ENCODE peak calls at places on chromosomes 12 and 14, in five cellular contexts. M, N, D, U and P are unnamed samples.

GRCh38 chr12:70002912-70003255 is 177.9 kb downstream of the MYRFL start:
- DNase-seq in M (no peak), N (no peak), D (no peak), U (no peak), P (no peak)

GRCh38 chr12:12182926-12183325 is 83.9 kb downstream of the LRP6 start:
- DNase-seq in M (no peak), N (peak; percentile 86), D (no peak), U (no peak), P (no peak)

GRCh38 chr12:89506050-89506449 is 18.5 kb downstream of the GALNT4 start:
- DNase-seq in M (no peak), N (no peak), D (no peak), U (no peak), P (no peak)

GRCh38 chr12:112599871-112600270 is 181.1 kb downstream of the PTPN11 start:
- DNase-seq in M (no peak), N (no peak), D (no peak), U (no peak), P (no peak)

GRCh38 chr12:65620026-65620425 is 204.3 kb upstream of the HMGA2 start:
- DNase-seq in M (no peak), N (peak; percentile 77), D (no peak), U (no peak), P (no peak)

GRCh38 chr14:99734406-99735051 is 50.4 kb downstream of the CYP46A1 start:
- DNase-seq in M (no peak), N (no peak), D (no peak), U (no peak), P (no peak)

GRCh38 chr12:124914392-124915248 is at the start of gene UBC:
- DNase-seq in M (peak; percentile 96), N (peak; percentile 92), D (peak; percentile 95), U (peak; percentile 95), P (peak; percentile 93)

GRCh38 chr14:59918824-59919581 is 941 bp upstream of the LRRC9 start:
- DNase-seq in M (no peak), N (peak; percentile 18), D (peak; percentile 24), U (peak; percentile 43), P (no peak)

GRCh38 chr12:61676520-61676919 is 583.7 kb upstream of the USP15 start:
- DNase-seq in M (no peak), N (no peak), D (no peak), U (no peak), P (no peak)

GRCh38 chr14:106051790-106052189 is 525.4 kb downstream of the TMEM121 start:
- DNase-seq in M (no peak), N (no peak), D (no peak), U (no peak), P (no peak)

GRCh38 chr12:86148071-86148470 is 108.1 kb downstream of the MGAT4C start:
- DNase-seq in M (no peak), N (no peak), D (no peak), U (no peak), P (no peak)

GRCh38 chr12:14314801-14315200 is 50.7 kb upstream of the ATF7IP start:
- DNase-seq in M (no peak), N (no peak), D (no peak), U (no peak), P (no peak)

GRCh38 chr14:68099348-68100045 is 279.9 kb downstream of the RAD51B start:
- DNase-seq in M (no peak), N (no peak), D (no peak), U (no peak), P (no peak)

GRCh38 chr12:113241191-113242017 is 20.1 kb downstream of the TPCN1 start:
- DNase-seq in M (no peak), N (peak; percentile 96), D (peak; percentile 87), U (no peak), P (peak; percentile 80)

GRCh38 chr12:122028601-122029560 is 7.2 kb downstream of the BCL7A start:
- DNase-seq in M (no peak), N (no peak), D (no peak), U (no peak), P (no peak)

GRCh38 chr12:10136637-10137205 is 6.7 kb upstream of the CLEC7A start:
- DNase-seq in M (no peak), N (no peak), D (no peak), U (no peak), P (no peak)

GRCh38 chr14:105602799-105603763 is 76.7 kb downstream of the TMEM121 start:
- DNase-seq in M (peak; percentile 52), N (no peak), D (peak; percentile 21), U (no peak), P (no peak)

GRCh38 chr14:70642313-70643235 is 858 bp downstream of the TTC9 start:
- DNase-seq in M (no peak), N (no peak), D (no peak), U (peak; percentile 48), P (no peak)

GRCh38 chr12:81639196-81639595 is 120.0 kb downstream of the PPFIA2 start:
- DNase-seq in M (no peak), N (no peak), D (no peak), U (no peak), P (no peak)

GRCh38 chr12:10065241-10065640 is 33.5 kb downstream of the CLEC1A start:
- DNase-seq in M (no peak), N (no peak), D (no peak), U (peak; percentile 2), P (no peak)

GRCh38 chr14:99938896-99939295 is 126.3 kb upstream of the EVL start:
- DNase-seq in M (no peak), N (no peak), D (no peak), U (no peak), P (no peak)

GRCh38 chr12:120720234-120720968 is 5.2 kb upstream of the ACADS start:
- DNase-seq in M (no peak), N (peak; percentile 71), D (no peak), U (no peak), P (peak; percentile 80)

GRCh38 chr12:120835304-120835612 is 68.9 kb downstream of the SPPL3 start:
- DNase-seq in M (no peak), N (no peak), D (no peak), U (no peak), P (no peak)

GRCh38 chr12:113348849-113349536 is 9.4 kb upstream of the PLBD2 start:
- DNase-seq in M (no peak), N (no peak), D (no peak), U (peak; percentile 86), P (no peak)

GRCh38 chr12:1911598-1912575 is 6.6 kb downstream of the CACNA2D4 start:
- DNase-seq in M (no peak), N (no peak), D (no peak), U (no peak), P (peak; percentile 74)

GRCh38 chr14:98701377-98701776 is 570.6 kb downstream of the BCL11B start:
- DNase-seq in M (no peak), N (no peak), D (no peak), U (no peak), P (no peak)

GRCh38 chr14:105087308-105087962 is 22.2 kb upstream of the GPR132 start:
- DNase-seq in M (no peak), N (peak; percentile 56), D (no peak), U (peak; percentile 63), P (no peak)

GRCh38 chr12:116861331-116861730 is 19.9 kb downstream of the HRK start:
- DNase-seq in M (no peak), N (peak; percentile 90), D (peak; percentile 36), U (no peak), P (no peak)

GRCh38 chr14:64945431-64945830 is 2.9 kb upstream of the GPX2 start:
- DNase-seq in M (peak; percentile 30), N (no peak), D (no peak), U (no peak), P (no peak)

DNA sequence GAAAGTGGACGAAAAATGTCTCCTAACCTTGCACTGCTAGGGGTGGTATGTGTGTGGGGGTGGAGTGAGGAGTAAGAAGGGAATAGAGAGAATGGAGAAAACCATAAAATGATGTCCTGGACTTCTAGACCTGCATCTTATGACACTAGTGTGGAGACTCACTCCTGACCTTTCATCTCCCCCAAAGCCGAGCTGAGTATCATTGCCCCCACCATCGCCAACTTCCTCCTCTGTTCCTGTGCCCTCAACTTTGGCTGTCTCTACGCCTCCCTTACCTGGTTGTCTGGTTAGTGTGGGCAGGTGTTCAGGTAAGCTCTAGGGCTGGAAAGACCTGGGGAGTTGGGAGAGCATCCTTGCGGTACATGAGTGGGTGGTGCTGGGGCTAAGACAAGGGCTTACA is 4.5 kb upstream of the KLHL33 start:
- DNase-seq in M (no peak), N (no peak), D (no peak), U (no peak), P (no peak)
- H3K4me1 ChIP-seq in M (peaks cover 3% of the 10 kb centered on the region), N (peaks cover under 1% of the 10 kb centered on the region), D (no peaks in the 10 kb centered on the region), U (peaks cover 1% of the 10 kb centered on the region), P (peaks cover 17% of the 10 kb centered on the region)

GRCh38 chr12:54000105-54000773 is at the start of gene HOXC9:
- DNase-seq in M (no peak), N (no peak), D (no peak), U (no peak), P (no peak)
- H3K4me3 ChIP-seq in M (peak within 1 kb of the TSS; percentile 34), N (peak within 1 kb of the TSS; percentile 32), D (no peak within 1 kb of the TSS), U (peak within 1 kb of the TSS; percentile 47), P (peak within 1 kb of the TSS; percentile 64)

DNA sequence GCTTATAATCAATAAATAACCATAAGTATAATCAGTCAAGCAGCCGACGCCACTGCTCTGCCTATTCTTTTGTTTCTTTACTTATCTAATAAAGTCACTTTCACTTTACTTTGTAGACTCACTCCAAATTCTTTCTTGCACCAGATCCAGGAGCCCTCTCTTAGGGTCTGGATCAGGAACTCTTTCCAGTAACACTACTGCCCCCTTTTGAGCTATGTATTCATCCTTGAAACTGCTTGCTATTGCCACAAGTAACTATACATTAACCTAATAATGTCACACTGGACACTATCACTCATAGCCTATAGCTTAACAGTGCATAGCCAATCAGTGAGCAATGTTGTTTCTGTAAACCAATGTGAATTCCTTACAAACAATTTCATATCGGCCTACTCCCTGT is 2.8 kb upstream of the NID2 start:
- DNase-seq in M (no peak), N (peak; percentile 57), D (no peak), U (peak; percentile 64), P (no peak)
- H3K4me1 ChIP-seq in M (peaks cover 27% of the 10 kb centered on the region), N (peaks cover 26% of the 10 kb centered on the region), D (peaks cover 9% of the 10 kb centered on the region), U (peaks cover 16% of the 10 kb centered on the region), P (peaks cover 14% of the 10 kb centered on the region)

GRCh38 chr12:32183646-32184045 is 77.0 kb downstream of the BICD1 start:
- DNase-seq in M (no peak), N (peak; percentile 15), D (no peak), U (peak; percentile 27), P (no peak)

GRCh38 chr12:32179011-32179395 is 72.4 kb downstream of the BICD1 start:
- DNase-seq in M (no peak), N (no peak), D (no peak), U (no peak), P (no peak)

GRCh38 chr12:32178341-32179010 is 71.8 kb downstream of the BICD1 start:
- DNase-seq in M (no peak), N (no peak), D (no peak), U (no peak), P (no peak)

GRCh38 chr12:32176606-32177005 is 70.0 kb downstream of the BICD1 start:
- DNase-seq in M (no peak), N (no peak), D (no peak), U (no peak), P (no peak)

DNA sequence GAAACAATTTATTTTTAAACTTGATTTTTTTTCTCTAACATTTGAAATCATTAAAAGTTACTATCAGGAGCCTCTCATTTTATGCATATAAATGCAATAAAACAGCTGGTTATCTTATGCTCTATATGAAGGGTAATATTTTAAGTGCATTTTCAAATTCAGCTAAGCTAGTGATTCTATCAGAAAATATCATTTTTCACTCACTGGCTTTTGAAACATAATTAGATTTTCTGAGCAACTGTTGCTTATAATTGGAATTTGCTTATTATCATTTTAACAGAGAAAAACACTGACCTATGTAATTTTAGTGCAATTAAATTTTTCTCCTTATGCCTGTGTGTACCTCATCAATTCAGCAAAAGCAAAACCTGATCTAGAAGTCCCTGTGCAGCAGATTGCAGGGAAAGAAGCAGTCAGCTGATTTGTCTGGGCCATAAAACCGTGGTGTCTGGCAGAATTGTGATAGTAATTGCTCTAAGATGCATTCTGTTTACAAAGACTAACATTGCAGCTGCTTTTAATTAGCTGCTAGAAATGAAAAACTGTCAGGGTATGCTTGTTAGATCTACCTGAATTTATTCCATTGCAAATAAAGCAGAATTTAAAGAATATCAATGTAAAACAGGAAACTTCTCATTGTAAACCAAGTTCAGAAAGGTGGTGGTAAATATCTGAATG is 75.0 kb downstream of the BICD1 start:
- DNase-seq in M (no peak), N (no peak), D (no peak), U (no peak), P (no peak)
- H3K4me3 ChIP-seq in M (no peak overlapping the region), N (no peak overlapping the region), D (no peak overlapping the region), U (no peak overlapping the region), P (no peak overlapping the region)